ENCODE peak calls at places on chromosome 7, in seven cellular contexts. One of them, this sample, is unnamed.

GRCh38 chr7:122064971-122065370 is 79.1 kb downstream of the AASS start:
- DNase-seq in iPS-NIHi11: no peak
- DNase-seq in brain microvascular endothelial cell: peak; percentile 20
- DNase-seq in fibroblast of lung: no peak
- DNase-seq in endothelial cell: no peak
- DNase-seq in NCI-H82: no peak
- DNase-seq in cardiac septum: no peak
- DNase-seq in this sample: no peak

GRCh38 chr7:10688544-10688943 is 285.1 kb upstream of the PHF14 start:
- DNase-seq in fibroblast of lung: no peak
- DNase-seq in NCI-H82: no peak
- DNase-seq in endothelial cell: no peak
- DNase-seq in iPS-NIHi11: no peak
- DNase-seq in cardiac septum: no peak
- DNase-seq in brain microvascular endothelial cell: no peak
- DNase-seq in this sample: no peak

GRCh38 chr7:27899601-27900000 is 159.6 kb downstream of the TAX1BP1 start:
- DNase-seq in iPS-NIHi11: no peak
- DNase-seq in cardiac septum: no peak
- DNase-seq in fibroblast of lung: no peak
- DNase-seq in NCI-H82: no peak
- DNase-seq in endothelial cell: no peak
- DNase-seq in brain microvascular endothelial cell: no peak
- DNase-seq in this sample: no peak

GRCh38 chr7:7178906-7179305 is 3.4 kb upstream of the C1GALT1 start:
- DNase-seq in NCI-H82: no peak
- DNase-seq in endothelial cell: no peak
- DNase-seq in iPS-NIHi11: no peak
- DNase-seq in fibroblast of lung: peak; percentile 25
- DNase-seq in brain microvascular endothelial cell: no peak
- DNase-seq in cardiac septum: no peak
- DNase-seq in this sample: no peak

GRCh38 chr7:158585721-158586498 is 1.7 kb downstream of the PTPRN2 start:
- DNase-seq in endothelial cell: no peak
- DNase-seq in fibroblast of lung: no peak
- DNase-seq in brain microvascular endothelial cell: no peak
- DNase-seq in iPS-NIHi11: no peak
- DNase-seq in cardiac septum: peak; percentile 58
- DNase-seq in NCI-H82: no peak
- DNase-seq in this sample: no peak

GRCh38 chr7:138342990-138343389 is 117.1 kb upstream of the TRIM24 start:
- DNase-seq in fibroblast of lung: no peak
- DNase-seq in brain microvascular endothelial cell: no peak
- DNase-seq in iPS-NIHi11: no peak
- DNase-seq in cardiac septum: no peak
- DNase-seq in NCI-H82: peak; percentile 21
- DNase-seq in endothelial cell: no peak
- DNase-seq in this sample: no peak

GRCh38 chr7:150955519-150956394 is 22.4 kb downstream of the KCNH2 start:
- DNase-seq in cardiac septum: no peak
- DNase-seq in iPS-NIHi11: peak; percentile 86
- DNase-seq in brain microvascular endothelial cell: no peak
- DNase-seq in fibroblast of lung: peak; percentile 56
- DNase-seq in NCI-H82: peak; percentile 93
- DNase-seq in endothelial cell: no peak
- DNase-seq in this sample: no peak

GRCh38 chr7:116770941-116771340 is 91.4 kb upstream of the CAPZA2 start:
- DNase-seq in iPS-NIHi11: no peak
- DNase-seq in endothelial cell: no peak
- DNase-seq in NCI-H82: no peak
- DNase-seq in fibroblast of lung: no peak
- DNase-seq in cardiac septum: no peak
- DNase-seq in brain microvascular endothelial cell: no peak
- DNase-seq in this sample: no peak

GRCh38 chr7:131943616-131944015 is 387.2 kb upstream of the PODXL start:
- DNase-seq in cardiac septum: no peak
- DNase-seq in fibroblast of lung: no peak
- DNase-seq in brain microvascular endothelial cell: no peak
- DNase-seq in iPS-NIHi11: no peak
- DNase-seq in endothelial cell: no peak
- DNase-seq in NCI-H82: no peak
- DNase-seq in this sample: no peak

GRCh38 chr7:93178213-93178612 is 30.0 kb upstream of the SAMD9L start:
- DNase-seq in NCI-H82: peak; percentile 18
- DNase-seq in brain microvascular endothelial cell: no peak
- DNase-seq in cardiac septum: no peak
- DNase-seq in fibroblast of lung: no peak
- DNase-seq in iPS-NIHi11: no peak
- DNase-seq in endothelial cell: no peak
- DNase-seq in this sample: no peak

GRCh38 chr7:157876469-157877285 is 539.9 kb downstream of the DNAJB6 start:
- DNase-seq in cardiac septum: no peak
- DNase-seq in brain microvascular endothelial cell: no peak
- DNase-seq in NCI-H82: no peak
- DNase-seq in endothelial cell: no peak
- DNase-seq in iPS-NIHi11: no peak
- DNase-seq in fibroblast of lung: no peak
- DNase-seq in this sample: no peak

GRCh38 chr7:668139-668871 is 58.2 kb upstream of the DNAAF5 start:
- DNase-seq in NCI-H82: no peak
- DNase-seq in brain microvascular endothelial cell: peak; percentile 29
- DNase-seq in endothelial cell: no peak
- DNase-seq in cardiac septum: peak; percentile 49
- DNase-seq in iPS-NIHi11: no peak
- DNase-seq in fibroblast of lung: peak; percentile 88
- DNase-seq in this sample: no peak

GRCh38 chr7:13032524-13032923 is 345.1 kb downstream of the ARL4A start:
- DNase-seq in fibroblast of lung: no peak
- DNase-seq in NCI-H82: peak; percentile 4
- DNase-seq in brain microvascular endothelial cell: no peak
- DNase-seq in cardiac septum: no peak
- DNase-seq in iPS-NIHi11: peak; percentile 33
- DNase-seq in endothelial cell: no peak
- DNase-seq in this sample: no peak

GRCh38 chr7:142629588-142630260 is 119.5 kb upstream of the PRSS1 start:
- DNase-seq in fibroblast of lung: peak; percentile 79
- DNase-seq in iPS-NIHi11: no peak
- DNase-seq in NCI-H82: no peak
- DNase-seq in brain microvascular endothelial cell: peak; percentile 55
- DNase-seq in cardiac septum: no peak
- DNase-seq in endothelial cell: no peak
- DNase-seq in this sample: no peak

GRCh38 chr7:104123786-104124185 is 84.0 kb downstream of the ORC5 start:
- DNase-seq in iPS-NIHi11: no peak
- DNase-seq in fibroblast of lung: peak; percentile 56
- DNase-seq in brain microvascular endothelial cell: peak; percentile 50
- DNase-seq in endothelial cell: no peak
- DNase-seq in NCI-H82: no peak
- DNase-seq in cardiac septum: no peak
- DNase-seq in this sample: no peak

GRCh38 chr7:94594882-94595281 is 61.1 kb downstream of the SGCE start:
- DNase-seq in brain microvascular endothelial cell: no peak
- DNase-seq in endothelial cell: no peak
- DNase-seq in cardiac septum: no peak
- DNase-seq in fibroblast of lung: no peak
- DNase-seq in iPS-NIHi11: no peak
- DNase-seq in NCI-H82: no peak
- DNase-seq in this sample: no peak

This sample was measured in activated gamma-delta T cell.